ENCODE peak calls at places on chromosomes 3 and 15, in seven cellular contexts. X is transverse colon, O is A549, I is esophagus squamous epithelium, F is gastrocnemius medialis, R is ovary, Y is uterus. Q is an unnamed sample.

GRCh38 chr15:23897091-23897490 is 210.0 kb upstream of the NDN start:
- DNase-seq in X (no peak), O (no peak), I (no peak), F (no peak), R (no peak), Y (no peak), Q (no peak)

GRCh38 chr15:96054606-96055005 is 275.9 kb upstream of the NR2F2 start:
- DNase-seq in X (no peak), O (no peak), I (no peak), F (no peak), R (no peak), Y (no peak), Q (no peak)

GRCh38 chr3:188507244-188507720 is 353.3 kb downstream of the LPP start:
- DNase-seq in X (no peak), O (no peak), I (no peak), F (no peak), R (no peak), Y (no peak), Q (no peak)

GRCh38 chr3:79724206-79724605 is 43.6 kb downstream of the ROBO1 start:
- DNase-seq in X (no peak), O (no peak), I (no peak), F (no peak), R (no peak), Y (no peak), Q (no peak)

GRCh38 chr3:58962816-58963215 is 87.0 kb downstream of the CFAP20DC start:
- DNase-seq in X (no peak), O (no peak), I (no peak), F (no peak), R (no peak), Y (no peak), Q (no peak)

GRCh38 chr3:172203522-172204258 is 164.3 kb downstream of the FNDC3B start:
- DNase-seq in X (no peak), O (peak), I (no peak), F (no peak), R (no peak), Y (no peak), Q (no peak)

GRCh38 chr15:85624241-85624855 is 170.4 kb downstream of the KLHL25 start:
- DNase-seq in X (no peak), O (no peak), I (no peak), F (no peak), R (no peak), Y (no peak), Q (no peak)

GRCh38 chr3:113054552-113054951 is 63.8 kb downstream of the GTPBP8 start:
- DNase-seq in X (no peak), O (no peak), I (no peak), F (no peak), R (no peak), Y (no peak), Q (no peak)

GRCh38 chr15:71114887-71115566 is at the start of gene THSD4:
- DNase-seq in X (peak), O (peak), I (no peak), F (peak), R (peak), Y (peak), Q (peak)

GRCh38 chr3:25663324-25664065 is 1.2 kb downstream of the TOP2B start:
- DNase-seq in X (peak), O (peak), I (no peak), F (no peak), R (no peak), Y (no peak), Q (no peak)

GRCh38 chr3:129276385-129276784 is 2.3 kb upstream of the HMCES start:
- DNase-seq in X (peak), O (no peak), I (no peak), F (no peak), R (no peak), Y (no peak), Q (no peak)

GRCh38 chr3:150960708-150961684 is 11.5 kb downstream of the CLRN1 start:
- DNase-seq in X (no peak), O (no peak), I (no peak), F (no peak), R (no peak), Y (no peak), Q (no peak)

GRCh38 chr15:99683000-99683670 is 50.1 kb downstream of the LYSMD4 start:
- DNase-seq in X (no peak), O (no peak), I (no peak), F (no peak), R (no peak), Y (no peak), Q (no peak)

GRCh38 chr15:52615302-52615701 is 46.5 kb upstream of the ARPP19 start:
- DNase-seq in X (no peak), O (no peak), I (no peak), F (no peak), R (no peak), Y (no peak), Q (no peak)

GRCh38 chr3:39725321-39725720 is 84.1 kb upstream of the MYRIP start:
- DNase-seq in X (no peak), O (no peak), I (no peak), F (no peak), R (no peak), Y (no peak), Q (no peak)

GRCh38 chr3:50862221-50862620 is 187.5 kb downstream of the DOCK3 start:
- DNase-seq in X (no peak), O (no peak), I (no peak), F (no peak), R (no peak), Y (no peak), Q (peak)

GRCh38 chr15:81338422-81339007 is 14.6 kb upstream of the STARD5 start:
- DNase-seq in X (no peak), O (no peak), I (no peak), F (peak), R (no peak), Y (peak), Q (peak)

GRCh38 chr3:36476274-36476942 is 96.1 kb downstream of the STAC start:
- DNase-seq in X (no peak), O (no peak), I (no peak), F (no peak), R (no peak), Y (no peak), Q (no peak)

GRCh38 chr3:180615954-180616353 is 14.0 kb downstream of the TTC14 start:
- DNase-seq in X (no peak), O (no peak), I (no peak), F (no peak), R (no peak), Y (no peak), Q (no peak)
- TF ChIP-seq POLR2A in X (no peak), O (no peak), I (no peak), F (no peak), R (no peak), Y (no peak), Q (no peak)

GRCh38 chr3:193593666-193594025 is 638 bp downstream of the OPA1 start:
- DNase-seq in X (no peak), O (peak), I (no peak), F (no peak), R (no peak), Y (no peak), Q (no peak)

GRCh38 chr3:193595939-193596487 is 3.0 kb downstream of the OPA1 start:
- DNase-seq in X (no peak), O (no peak), I (no peak), F (no peak), R (no peak), Y (no peak), Q (no peak)

GRCh38 chr3:193592841-193593665 is at the start of gene OPA1:
- DNase-seq in X (peak), O (peak), I (peak), F (peak), R (peak), Y (peak), Q (peak)

GRCh38 chr3:193598202-193598601 is 5.2 kb downstream of the OPA1 start:
- DNase-seq in X (no peak), O (no peak), I (no peak), F (no peak), R (no peak), Y (no peak), Q (no peak)

DNA sequence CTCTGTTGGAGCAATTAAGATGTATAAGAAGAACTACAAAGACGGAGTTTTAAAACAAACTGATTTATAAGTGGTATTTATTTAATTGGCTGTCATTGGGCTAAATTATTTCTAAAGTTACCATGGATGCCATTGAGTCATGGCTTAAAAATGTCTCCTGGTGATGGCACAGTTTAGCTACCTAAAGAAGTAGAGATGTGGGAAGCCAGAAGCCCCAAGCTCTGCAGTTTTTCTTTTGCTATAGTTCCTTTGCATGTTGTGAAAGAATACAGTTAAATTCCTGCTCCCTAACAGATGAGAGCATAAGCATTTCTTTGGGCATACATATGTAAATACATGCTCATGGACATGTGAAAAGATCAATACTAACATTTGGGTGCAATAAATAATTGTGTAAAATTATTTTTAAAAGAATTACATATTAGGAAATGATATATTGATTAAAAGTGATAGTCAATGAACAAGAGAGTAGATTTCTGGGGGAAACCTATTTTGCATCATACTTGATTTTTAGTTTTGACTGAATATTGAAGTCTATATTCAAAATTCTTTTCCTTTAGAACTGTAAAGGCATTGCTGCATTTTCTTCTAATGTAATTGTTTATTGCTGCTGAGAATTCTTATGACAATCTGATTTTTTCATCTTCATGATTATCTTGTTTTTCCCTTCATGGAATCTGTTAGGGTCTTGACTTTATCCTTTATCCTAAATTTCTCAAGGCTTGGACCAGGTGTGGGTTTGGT is 2.1 kb downstream of the OPA1 start:
- DNase-seq in X (no peak), O (no peak), I (no peak), F (no peak), R (no peak), Y (no peak), Q (no peak)
- TF ChIP-seq POLR2A in X (no peak), O (no peak), I (no peak), F (no peak), R (no peak), Y (no peak), Q (no peak)

GRCh38 chr3:45995370-45996192 is at the start of gene FYCO1:
- DNase-seq in X (peak), O (peak), I (peak), F (peak), R (peak), Y (peak), Q (peak)
- TF ChIP-seq POLR2A in X (peak), O (peak), I (no peak), F (peak), R (peak), Y (peak), Q (no peak)

GRCh38 chr15:90393040-90393439 is 5.0 kb downstream of the IQGAP1 start:
- DNase-seq in X (no peak), O (no peak), I (no peak), F (no peak), R (no peak), Y (no peak), Q (no peak)

GRCh38 chr15:90387534-90388461 is at the start of gene IQGAP1:
- DNase-seq in X (peak), O (peak), I (peak), F (peak), R (peak), Y (peak), Q (peak)

GRCh38 chr15:90389513-90389912 is 1.5 kb downstream of the IQGAP1 start:
- DNase-seq in X (no peak), O (no peak), I (no peak), F (no peak), R (no peak), Y (no peak), Q (no peak)

GRCh38 chr15:90386221-90386620 is 1.8 kb upstream of the IQGAP1 start:
- DNase-seq in X (no peak), O (no peak), I (no peak), F (no peak), R (no peak), Y (no peak), Q (no peak)

GRCh38 chr15:90388462-90389182 is 580 bp downstream of the IQGAP1 start:
- DNase-seq in X (peak), O (peak), I (no peak), F (peak), R (peak), Y (peak), Q (peak)
- TF ChIP-seq POLR2A in X (no peak), O (no peak), I (no peak), F (peak), R (no peak), Y (no peak), Q (no peak)

GRCh38 chr15:72199721-72200212 is 2.2 kb upstream of the GRAMD2A start:
- DNase-seq in X (peak), O (peak), I (peak), F (peak), R (peak), Y (peak), Q (peak)

GRCh38 chr15:72197045-72197459 is 535 bp downstream of the GRAMD2A start:
- DNase-seq in X (no peak), O (no peak), I (no peak), F (no peak), R (no peak), Y (no peak), Q (no peak)

GRCh38 chr15:72197460-72198409 is at the start of gene GRAMD2A:
- DNase-seq in X (peak), O (no peak), I (no peak), F (no peak), R (no peak), Y (no peak), Q (no peak)

GRCh38 chr15:72200395-72201237 is 3.0 kb upstream of the GRAMD2A start:
- DNase-seq in X (no peak), O (no peak), I (no peak), F (peak), R (no peak), Y (no peak), Q (no peak)

GRCh38 chr15:72198410-72199270 is 1.1 kb upstream of the GRAMD2A start:
- DNase-seq in X (no peak), O (no peak), I (no peak), F (no peak), R (no peak), Y (no peak), Q (peak)
- TF ChIP-seq POLR2A in X (no peak), O (no peak), I (no peak), F (no peak), R (no peak), Y (no peak), Q (no peak)

DNA sequence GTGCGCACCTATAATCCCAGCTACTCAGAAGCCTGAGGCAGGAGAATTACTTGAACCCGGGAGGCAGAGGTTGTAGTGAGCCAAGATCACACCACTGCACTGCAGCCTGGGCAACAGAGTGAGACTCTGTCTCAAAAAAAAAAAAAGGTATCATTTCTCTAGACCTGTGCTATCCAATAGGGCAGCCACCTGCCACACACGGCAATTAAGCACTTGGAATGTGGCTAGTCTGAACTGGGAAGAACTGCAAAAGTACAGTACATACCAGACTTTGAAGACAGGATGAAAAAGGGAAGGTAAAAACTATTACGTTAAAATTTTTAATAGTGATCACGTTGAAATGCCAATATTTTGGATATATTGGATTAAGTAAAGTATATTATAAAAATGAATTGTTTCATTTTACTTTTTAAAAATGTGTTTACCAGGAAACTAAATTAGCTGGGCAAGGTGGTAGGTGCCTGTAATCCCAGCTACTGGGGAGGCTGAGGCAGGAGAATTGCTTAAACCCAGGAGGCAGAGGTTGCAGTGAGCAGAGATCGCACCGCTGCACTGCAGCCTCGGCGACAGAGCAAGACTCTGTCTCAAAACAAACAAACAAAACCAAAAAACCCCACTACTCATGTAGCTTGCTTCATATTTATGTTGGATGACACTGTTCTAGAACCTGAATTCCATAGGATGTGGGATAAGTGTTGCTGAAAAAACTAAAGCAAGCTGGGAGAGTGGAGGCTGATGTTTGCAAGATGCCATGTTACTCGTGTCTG is 2.3 kb downstream of the CYP8B1 start:
- DNase-seq in X (no peak), O (no peak), I (no peak), F (no peak), R (no peak), Y (no peak), Q (peak)
- TF ChIP-seq POLR2A in X (no peak), O (no peak), I (no peak), F (no peak), R (no peak), Y (no peak), Q (no peak)

DNA sequence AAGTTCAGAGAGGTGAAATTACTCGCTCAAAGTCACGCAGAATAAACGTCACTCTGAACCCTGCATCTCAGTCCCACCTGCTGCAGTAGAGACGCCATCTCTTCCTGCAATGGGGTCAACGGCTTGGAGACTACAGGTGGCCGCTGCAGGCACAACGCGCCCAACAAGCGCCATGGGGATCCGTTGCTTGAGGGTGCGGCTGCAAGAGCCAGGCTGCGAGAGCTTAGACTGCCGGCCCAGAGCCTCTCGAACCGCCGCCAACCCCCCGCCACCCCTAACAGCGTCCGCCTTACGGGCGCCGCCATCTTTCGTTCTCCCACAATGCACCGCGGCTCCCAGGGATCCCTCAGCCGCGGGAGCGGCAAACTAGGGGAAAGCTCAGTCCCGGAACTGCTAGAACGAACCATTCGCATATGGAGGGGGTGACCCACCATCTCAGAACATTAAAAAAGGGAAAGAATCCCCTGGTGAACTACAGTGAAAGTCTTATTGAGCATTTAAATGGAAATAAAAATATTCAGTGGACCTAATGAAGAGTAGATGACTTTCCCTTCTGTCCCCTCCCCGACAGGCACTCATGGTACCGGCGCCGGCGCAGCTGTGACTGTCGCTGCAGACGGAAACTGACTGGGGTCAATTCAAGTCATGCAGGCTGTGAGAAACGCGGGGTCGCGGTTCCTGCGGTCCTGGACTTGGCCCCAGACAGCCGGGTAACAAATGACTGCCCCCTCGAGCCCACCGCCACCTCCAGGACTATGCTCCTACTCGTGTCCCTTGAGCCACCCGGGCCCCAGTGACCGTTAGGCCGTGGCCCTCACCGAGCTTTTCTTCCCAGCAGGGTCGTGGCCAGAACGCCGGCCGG is at the start of the genes MRPL46 and MRPS11:
- DNase-seq in X (peak), O (peak), I (peak), F (peak), R (peak), Y (peak), Q (peak)
- TF ChIP-seq POLR2A in X (peak), O (peak), I (no peak), F (peak), R (peak), Y (peak), Q (no peak)